ENCODE peak calls at places on chromosomes 13 and 19, in five cellular contexts. One of them, this sample, is unnamed.

GRCh38 chr13:113758651-113759524 is at the start of gene TMEM255B:
- DNase-seq in breast epithelium: peak
- DNase-seq in dorsolateral prefrontal cortex: peak
- DNase-seq in fibroblast of lung: peak
- DNase-seq in right lobe of liver: peak
- DNase-seq in this sample: peak

GRCh38 chr13:20161275-20161950 is 561 bp upstream of the GJA3 start:
- DNase-seq in breast epithelium: no peak
- DNase-seq in dorsolateral prefrontal cortex: no peak
- DNase-seq in fibroblast of lung: no peak
- DNase-seq in right lobe of liver: no peak
- DNase-seq in this sample: no peak

GRCh38 chr13:73717632-73718031 is 416.6 kb downstream of the KLF12 start:
- DNase-seq in breast epithelium: no peak
- DNase-seq in dorsolateral prefrontal cortex: no peak
- DNase-seq in fibroblast of lung: peak
- DNase-seq in right lobe of liver: no peak
- DNase-seq in this sample: no peak

GRCh38 chr19:50458396-50459066 is 17.8 kb upstream of the EMC10 start:
- DNase-seq in breast epithelium: no peak
- DNase-seq in dorsolateral prefrontal cortex: no peak
- DNase-seq in fibroblast of lung: peak
- DNase-seq in right lobe of liver: no peak
- DNase-seq in this sample: no peak

GRCh38 chr19:41746593-41747227 is 8.6 kb upstream of the CEACAM6 start:
- DNase-seq in breast epithelium: no peak
- DNase-seq in dorsolateral prefrontal cortex: no peak
- DNase-seq in fibroblast of lung: peak
- DNase-seq in right lobe of liver: no peak
- DNase-seq in this sample: peak

GRCh38 chr13:32021785-32022184 is 9.8 kb upstream of the FRY start:
- DNase-seq in breast epithelium: no peak
- DNase-seq in dorsolateral prefrontal cortex: no peak
- DNase-seq in fibroblast of lung: no peak
- DNase-seq in right lobe of liver: no peak
- DNase-seq in this sample: no peak

GRCh38 chr13:44158741-44159632 is 214.6 kb upstream of the SERP2 start:
- DNase-seq in breast epithelium: no peak
- DNase-seq in dorsolateral prefrontal cortex: no peak
- DNase-seq in fibroblast of lung: no peak
- DNase-seq in right lobe of liver: no peak
- DNase-seq in this sample: no peak

GRCh38 chr13:50365683-50366391 is 350.6 kb downstream of the KCNRG start:
- DNase-seq in breast epithelium: no peak
- DNase-seq in dorsolateral prefrontal cortex: no peak
- DNase-seq in fibroblast of lung: no peak
- DNase-seq in right lobe of liver: no peak
- DNase-seq in this sample: no peak

GRCh38 chr19:37007587-37008220 is 70.5 kb upstream of the ZNF420 start:
- DNase-seq in breast epithelium: peak
- DNase-seq in dorsolateral prefrontal cortex: peak
- DNase-seq in fibroblast of lung: peak
- DNase-seq in right lobe of liver: peak
- DNase-seq in this sample: no peak

GRCh38 chr19:30696514-30696913 is 324.3 kb downstream of the ZNF536 start:
- DNase-seq in breast epithelium: no peak
- DNase-seq in dorsolateral prefrontal cortex: no peak
- DNase-seq in fibroblast of lung: peak
- DNase-seq in right lobe of liver: no peak
- DNase-seq in this sample: no peak

GRCh38 chr19:45477216-45477615 is 9.4 kb downstream of the FOSB start:
- DNase-seq in breast epithelium: no peak
- DNase-seq in dorsolateral prefrontal cortex: no peak
- DNase-seq in fibroblast of lung: no peak
- DNase-seq in right lobe of liver: no peak
- DNase-seq in this sample: no peak

GRCh38 chr13:46496086-46496485 is 56.9 kb upstream of the LRCH1 start:
- DNase-seq in breast epithelium: no peak
- DNase-seq in dorsolateral prefrontal cortex: no peak
- DNase-seq in fibroblast of lung: no peak
- DNase-seq in right lobe of liver: no peak
- DNase-seq in this sample: no peak

GRCh38 chr19:30530751-30531150 is 158.6 kb downstream of the ZNF536 start:
- DNase-seq in breast epithelium: no peak
- DNase-seq in dorsolateral prefrontal cortex: no peak
- DNase-seq in fibroblast of lung: no peak
- DNase-seq in right lobe of liver: no peak
- DNase-seq in this sample: no peak

GRCh38 chr19:36113895-36114762 is 546 bp downstream of the POLR2I start:
- DNase-seq in breast epithelium: no peak
- DNase-seq in dorsolateral prefrontal cortex: no peak
- DNase-seq in fibroblast of lung: peak
- DNase-seq in right lobe of liver: no peak
- DNase-seq in this sample: no peak

GRCh38 chr19:35986664-35987570 is 8.1 kb upstream of the SDHAF1 start:
- DNase-seq in breast epithelium: no peak
- DNase-seq in dorsolateral prefrontal cortex: peak
- DNase-seq in fibroblast of lung: no peak
- DNase-seq in right lobe of liver: no peak
- DNase-seq in this sample: no peak

GRCh38 chr13:37495046-37495445 is 103.5 kb downstream of the POSTN start:
- DNase-seq in breast epithelium: no peak
- DNase-seq in dorsolateral prefrontal cortex: no peak
- DNase-seq in fibroblast of lung: no peak
- DNase-seq in right lobe of liver: no peak
- DNase-seq in this sample: no peak

GRCh38 chr19:47755762-47756626 is 10.6 kb downstream of the NOP53 start:
- DNase-seq in breast epithelium: no peak
- DNase-seq in dorsolateral prefrontal cortex: no peak
- DNase-seq in fibroblast of lung: no peak
- DNase-seq in right lobe of liver: no peak
- DNase-seq in this sample: no peak

GRCh38 chr19:7101498-7102253 is 32.2 kb downstream of the ZNF557 start:
- DNase-seq in breast epithelium: no peak
- DNase-seq in dorsolateral prefrontal cortex: no peak
- DNase-seq in fibroblast of lung: no peak
- DNase-seq in right lobe of liver: no peak
- DNase-seq in this sample: no peak

GRCh38 chr13:77370888-77371287 is 44.0 kb upstream of the MYCBP2 start:
- DNase-seq in breast epithelium: no peak
- DNase-seq in dorsolateral prefrontal cortex: no peak
- DNase-seq in fibroblast of lung: no peak
- DNase-seq in right lobe of liver: no peak
- DNase-seq in this sample: no peak

GRCh38 chr13:22596157-22596863 is 584.5 kb upstream of the SGCG start:
- DNase-seq in breast epithelium: no peak
- DNase-seq in dorsolateral prefrontal cortex: no peak
- DNase-seq in fibroblast of lung: no peak
- DNase-seq in right lobe of liver: no peak
- DNase-seq in this sample: no peak

GRCh38 chr19:53868091-53868891 is 608 bp downstream of the MYADM start:
- DNase-seq in breast epithelium: peak
- DNase-seq in dorsolateral prefrontal cortex: no peak
- DNase-seq in fibroblast of lung: peak
- DNase-seq in right lobe of liver: peak
- DNase-seq in this sample: no peak

GRCh38 chr13:110570886-110571285 is 9.4 kb upstream of the RAB20 start:
- DNase-seq in breast epithelium: no peak
- DNase-seq in dorsolateral prefrontal cortex: no peak
- DNase-seq in fibroblast of lung: no peak
- DNase-seq in right lobe of liver: no peak
- DNase-seq in this sample: no peak

GRCh38 chr19:13195678-13196077 is 45.5 kb downstream of the IER2 start:
- DNase-seq in breast epithelium: no peak
- DNase-seq in dorsolateral prefrontal cortex: no peak
- DNase-seq in fibroblast of lung: no peak
- DNase-seq in right lobe of liver: peak
- DNase-seq in this sample: no peak

GRCh38 chr13:107822006-107822405 is 393.3 kb downstream of the LIG4 start:
- DNase-seq in breast epithelium: no peak
- DNase-seq in dorsolateral prefrontal cortex: no peak
- DNase-seq in fibroblast of lung: no peak
- DNase-seq in right lobe of liver: no peak
- DNase-seq in this sample: no peak

GRCh38 chr13:95552539-95553270 is at the start of gene CLDN10:
- DNase-seq in breast epithelium: no peak
- DNase-seq in dorsolateral prefrontal cortex: no peak
- DNase-seq in fibroblast of lung: no peak
- DNase-seq in right lobe of liver: no peak
- DNase-seq in this sample: peak

GRCh38 chr13:46143239-46143701 is 38.4 kb upstream of the CPB2 start:
- DNase-seq in breast epithelium: no peak
- DNase-seq in dorsolateral prefrontal cortex: no peak
- DNase-seq in fibroblast of lung: no peak
- DNase-seq in right lobe of liver: peak
- DNase-seq in this sample: no peak

GRCh38 chr13:80528733-80529132 is 187.8 kb upstream of the SPRY2 start:
- DNase-seq in breast epithelium: no peak
- DNase-seq in dorsolateral prefrontal cortex: no peak
- DNase-seq in fibroblast of lung: no peak
- DNase-seq in right lobe of liver: no peak
- DNase-seq in this sample: no peak

GRCh38 chr13:80530902-80531301 is 190.0 kb upstream of the SPRY2 start:
- DNase-seq in breast epithelium: no peak
- DNase-seq in dorsolateral prefrontal cortex: no peak
- DNase-seq in fibroblast of lung: no peak
- DNase-seq in right lobe of liver: no peak
- DNase-seq in this sample: no peak

GRCh38 chr13:80529734-80530133 is 188.8 kb upstream of the SPRY2 start:
- DNase-seq in breast epithelium: no peak
- DNase-seq in dorsolateral prefrontal cortex: no peak
- DNase-seq in fibroblast of lung: no peak
- DNase-seq in right lobe of liver: no peak
- DNase-seq in this sample: no peak

GRCh38 chr13:80524447-80525215 is 183.7 kb upstream of the SPRY2 start:
- DNase-seq in breast epithelium: no peak
- DNase-seq in dorsolateral prefrontal cortex: no peak
- DNase-seq in fibroblast of lung: peak
- DNase-seq in right lobe of liver: no peak
- DNase-seq in this sample: no peak

DNA sequence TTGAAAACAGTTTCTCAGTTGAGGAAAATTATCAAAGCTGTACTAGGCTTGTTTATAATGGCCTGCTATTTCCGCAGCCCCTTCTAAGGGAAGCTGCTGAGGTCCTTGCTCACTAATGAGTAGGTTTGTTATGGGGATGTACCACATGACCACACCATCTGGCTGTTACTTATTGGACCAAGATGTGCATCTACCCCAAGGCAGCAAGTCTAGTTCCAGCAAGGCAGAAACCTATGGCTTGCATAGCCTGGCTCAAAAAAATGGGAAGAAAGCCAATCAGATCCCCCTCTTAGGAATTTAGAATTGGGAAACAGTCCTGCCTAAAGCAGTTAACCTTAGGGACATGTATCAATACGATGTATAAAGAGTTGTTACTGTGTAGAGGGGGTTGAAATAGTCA is 186.5 kb upstream of the SPRY2 start:
- DNase-seq in breast epithelium: no peak
- DNase-seq in dorsolateral prefrontal cortex: no peak
- DNase-seq in fibroblast of lung: no peak
- DNase-seq in right lobe of liver: no peak
- DNase-seq in this sample: no peak
- H3K27ac ChIP-seq in breast epithelium: no peak
- H3K27ac ChIP-seq in dorsolateral prefrontal cortex: no peak
- H3K27ac ChIP-seq in fibroblast of lung: no peak
- H3K27ac ChIP-seq in right lobe of liver: no peak
- H3K27ac ChIP-seq in this sample: no peak

GRCh38 chr13:47539317-47539716 is 461.8 kb downstream of the SUCLA2 start:
- DNase-seq in breast epithelium: no peak
- DNase-seq in dorsolateral prefrontal cortex: no peak
- DNase-seq in fibroblast of lung: peak
- DNase-seq in right lobe of liver: no peak
- DNase-seq in this sample: no peak
- H3K27ac ChIP-seq in breast epithelium: no peak
- H3K27ac ChIP-seq in dorsolateral prefrontal cortex: no peak
- H3K27ac ChIP-seq in fibroblast of lung: no peak
- H3K27ac ChIP-seq in right lobe of liver: no peak
- H3K27ac ChIP-seq in this sample: no peak

DNA sequence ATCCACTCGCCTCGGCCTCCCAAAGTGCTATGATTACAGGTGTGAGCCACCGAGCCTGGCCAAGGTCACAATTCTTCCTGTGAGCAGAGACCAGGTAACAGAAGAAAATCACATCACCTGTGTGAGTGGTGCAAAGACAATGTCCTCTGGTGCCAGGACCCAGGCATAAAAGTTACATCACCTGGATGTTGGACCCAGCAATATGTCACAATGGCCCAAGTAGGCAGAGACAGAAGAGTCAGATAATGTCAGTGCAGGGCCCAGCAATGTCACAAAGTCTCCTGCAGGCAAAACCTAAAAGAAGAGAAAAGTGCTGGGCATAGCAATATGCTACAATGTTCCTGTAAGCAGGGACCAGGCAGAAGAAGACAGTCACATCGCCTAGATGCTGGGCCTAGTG is 5.5 kb upstream of the ZNF724 start:
- DNase-seq in breast epithelium: no peak
- DNase-seq in dorsolateral prefrontal cortex: no peak
- DNase-seq in fibroblast of lung: no peak
- DNase-seq in right lobe of liver: no peak
- DNase-seq in this sample: no peak
- H3K27ac ChIP-seq in breast epithelium: no peak
- H3K27ac ChIP-seq in dorsolateral prefrontal cortex: no peak
- H3K27ac ChIP-seq in fibroblast of lung: no peak
- H3K27ac ChIP-seq in right lobe of liver: no peak
- H3K27ac ChIP-seq in this sample: no peak

GRCh38 chr19:16355293-16356043 is 30.8 kb downstream of the KLF2 start:
- DNase-seq in breast epithelium: no peak
- DNase-seq in dorsolateral prefrontal cortex: peak
- DNase-seq in fibroblast of lung: no peak
- DNase-seq in right lobe of liver: no peak
- DNase-seq in this sample: no peak
- H3K27ac ChIP-seq in breast epithelium: no peak
- H3K27ac ChIP-seq in dorsolateral prefrontal cortex: no peak
- H3K27ac ChIP-seq in fibroblast of lung: no peak
- H3K27ac ChIP-seq in right lobe of liver: no peak
- H3K27ac ChIP-seq in this sample: no peak

DNA sequence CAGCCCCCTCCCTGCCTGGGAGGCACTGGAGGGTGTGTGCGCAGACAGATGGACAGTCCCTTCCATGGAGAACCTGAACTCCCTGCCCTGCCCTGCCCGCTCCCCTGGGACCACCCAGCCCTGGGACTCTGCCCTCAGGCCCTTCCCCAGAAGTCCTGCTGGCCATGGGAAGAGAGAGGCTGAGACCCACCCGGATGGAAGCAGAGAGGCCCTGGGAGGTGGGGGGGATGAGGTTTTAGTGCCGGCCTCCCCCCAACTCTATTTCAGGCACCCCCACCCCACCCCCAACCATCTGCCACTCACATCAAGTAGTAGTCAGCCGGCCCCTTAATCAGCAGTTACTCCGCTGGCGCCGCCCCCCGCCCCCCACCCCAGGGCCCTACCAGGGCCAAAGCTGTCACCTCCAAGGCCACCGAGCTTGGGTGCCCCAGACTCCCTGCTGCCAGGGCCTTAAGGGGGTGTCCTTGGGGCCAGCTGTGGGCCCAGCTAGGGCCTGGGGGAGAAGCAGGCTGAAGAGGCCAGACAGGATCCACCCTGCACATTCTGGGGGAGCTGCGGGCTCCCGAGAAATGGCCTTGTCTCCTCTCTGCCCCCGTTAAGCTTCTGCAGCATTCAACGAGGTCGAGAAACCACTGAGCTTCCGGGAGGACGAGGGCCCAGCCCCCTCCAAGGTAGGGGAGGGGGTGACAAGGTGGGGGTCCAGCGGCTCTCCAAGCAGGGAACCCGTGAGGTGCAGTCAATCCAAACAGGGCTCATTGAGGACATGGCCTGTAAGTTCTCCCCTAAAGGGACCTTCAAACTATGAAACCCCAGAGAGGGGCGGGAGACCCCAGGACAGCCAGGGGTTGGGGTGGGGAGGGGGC is 17.4 kb downstream of the NMRK2 start:
- DNase-seq in breast epithelium: no peak
- DNase-seq in dorsolateral prefrontal cortex: no peak
- DNase-seq in fibroblast of lung: no peak
- DNase-seq in right lobe of liver: no peak
- DNase-seq in this sample: no peak
- H3K27ac ChIP-seq in breast epithelium: no peak
- H3K27ac ChIP-seq in dorsolateral prefrontal cortex: no peak
- H3K27ac ChIP-seq in fibroblast of lung: no peak
- H3K27ac ChIP-seq in right lobe of liver: no peak
- H3K27ac ChIP-seq in this sample: no peak

This sample was measured in neuronal stem cell.